ENCODE peak calls at places on chromosomes 2 and 18, in eight cellular contexts. T is BE2C; B is naive thymus-derived CD4-positive, alpha-beta T cell; J is trophoblast cell; N is left ventricle myocardium inferior; Y is psoas muscle; G is uterus; X is fibroblast of lung. C is an unnamed sample.

GRCh38 chr18:50830544-50830943 is 10.7 kb upstream of the MRO start:
- DNase-seq in T (no peak), B (no peak), J (peak; percentile 12), N (no peak), Y (no peak), G (no peak), X (no peak), C (no peak)

GRCh38 chr18:48293954-48294893 is 115.0 kb downstream of the ZBTB7C start:
- DNase-seq in T (peak; percentile 46), B (no peak), J (no peak), N (no peak), Y (peak; percentile 82), G (no peak), X (peak; percentile 8), C (no peak)

GRCh38 chr2:37855283-37856041 is 69.6 kb upstream of the RMDN2 start:
- DNase-seq in T (peak; percentile 41), B (no peak), J (peak; percentile 9), N (peak; percentile 48), Y (peak; percentile 56), G (peak; percentile 49), X (peak; percentile 40), C (no peak)

GRCh38 chr2:39942970-39943369 is 163.9 kb upstream of the THUMPD2 start:
- DNase-seq in T (no peak), B (no peak), J (no peak), N (no peak), Y (no peak), G (no peak), X (peak; percentile 83), C (no peak)

GRCh38 chr2:180443896-180444295 is 436.8 kb upstream of the CWC22 start:
- DNase-seq in T (no peak), B (no peak), J (no peak), N (no peak), Y (no peak), G (no peak), X (no peak), C (no peak)

GRCh38 chr2:46299365-46300263 is 2.4 kb downstream of the EPAS1 start:
- DNase-seq in T (peak; percentile 47), B (no peak), J (peak; percentile 72), N (peak; percentile 76), Y (peak; percentile 81), G (peak; percentile 74), X (peak; percentile 68), C (no peak)

GRCh38 chr2:166104773-166105172 is 23.0 kb downstream of the SCN1A start:
- DNase-seq in T (no peak), B (no peak), J (no peak), N (no peak), Y (no peak), G (no peak), X (no peak), C (no peak)

GRCh38 chr2:74531666-74532065 is 1.9 kb downstream of the HTRA2 start:
- DNase-seq in T (no peak), B (no peak), J (no peak), N (no peak), Y (no peak), G (no peak), X (no peak), C (no peak)

GRCh38 chr18:49619792-49620191 is 57.9 kb downstream of the LIPG start:
- DNase-seq in T (no peak), B (no peak), J (peak; percentile 99), N (no peak), Y (no peak), G (no peak), X (no peak), C (no peak)

GRCh38 chr18:77066689-77067088 is 65.9 kb downstream of the MBP start:
- DNase-seq in T (no peak), B (no peak), J (no peak), N (no peak), Y (no peak), G (no peak), X (no peak), C (no peak)

GRCh38 chr2:80670763-80671162 is 366.2 kb upstream of the LRRTM1 start:
- DNase-seq in T (no peak), B (no peak), J (no peak), N (no peak), Y (no peak), G (no peak), X (no peak), C (no peak)

GRCh38 chr2:55947759-55948158 is 24.2 kb upstream of the EFEMP1 start:
- DNase-seq in T (no peak), B (no peak), J (peak; percentile 81), N (no peak), Y (no peak), G (no peak), X (peak; percentile 23), C (no peak)

GRCh38 chr2:69694894-69695849 is 46.8 kb upstream of the ANXA4 start:
- DNase-seq in T (no peak), B (no peak), J (peak; percentile 34), N (no peak), Y (no peak), G (peak; percentile 40), X (peak; percentile 98), C (no peak)

GRCh38 chr2:102449370-102449974 is 23.6 kb upstream of the SLC9A4 start:
- DNase-seq in T (peak; percentile 13), B (peak; percentile 57), J (peak; percentile 77), N (no peak), Y (no peak), G (no peak), X (peak; percentile 25), C (peak; percentile 22)

GRCh38 chr18:36849288-36850011 is 20.5 kb downstream of the KIAA1328 start:
- DNase-seq in T (no peak), B (no peak), J (peak; percentile 96), N (no peak), Y (no peak), G (no peak), X (peak; percentile 84), C (no peak)

GRCh38 chr2:19971691-19972090 is 18.2 kb downstream of the WDR35 start:
- DNase-seq in T (no peak), B (peak; percentile 40), J (no peak), N (no peak), Y (no peak), G (no peak), X (no peak), C (no peak)

GRCh38 chr2:149427371-149427770 is 97.0 kb downstream of the LYPD6 start:
- DNase-seq in T (no peak), B (no peak), J (no peak), N (no peak), Y (no peak), G (no peak), X (no peak), C (no peak)

GRCh38 chr18:62776066-62776570 is 60.8 kb downstream of the PHLPP1 start:
- DNase-seq in T (no peak), B (no peak), J (no peak), N (no peak), Y (no peak), G (no peak), X (no peak), C (no peak)

GRCh38 chr2:75679556-75679955 is 31.2 kb downstream of the GCFC2 start:
- DNase-seq in T (no peak), B (no peak), J (no peak), N (no peak), Y (no peak), G (no peak), X (no peak), C (no peak)

GRCh38 chr2:124816007-124816406 is 790.9 kb downstream of the CNTNAP5 start:
- DNase-seq in T (no peak), B (no peak), J (no peak), N (no peak), Y (no peak), G (no peak), X (no peak), C (no peak)

GRCh38 chr2:36486546-36487044 is 111.4 kb downstream of the FEZ2 start:
- DNase-seq in T (no peak), B (no peak), J (peak; percentile 61), N (no peak), Y (no peak), G (no peak), X (peak; percentile 91), C (no peak)

GRCh38 chr2:233817995-233818638 is 36.2 kb downstream of the HJURP start:
- DNase-seq in T (no peak), B (no peak), J (no peak), N (no peak), Y (no peak), G (no peak), X (no peak), C (no peak)

GRCh38 chr2:43057026-43057741 is 169.2 kb downstream of the ZFP36L2 start:
- DNase-seq in T (peak; percentile 56), B (no peak), J (no peak), N (peak; percentile 68), Y (no peak), G (no peak), X (no peak), C (no peak)

GRCh38 chr2:216768908-216769401 is 73.6 kb upstream of the IGFBP5 start:
- DNase-seq in T (no peak), B (no peak), J (no peak), N (no peak), Y (no peak), G (no peak), X (no peak), C (no peak)
- H3K9me3 ChIP-seq in T (no peaks in the 10 kb centered on the region), B (no peaks in the 10 kb centered on the region), J (no peaks in the 10 kb centered on the region), N (peaks cover 9% of the 10 kb centered on the region), Y (no peaks in the 10 kb centered on the region), G (no peaks in the 10 kb centered on the region), X (no peaks in the 10 kb centered on the region), C (no peaks in the 10 kb centered on the region)

GRCh38 chr2:234964631-234965461 is 13.0 kb downstream of the SH3BP4 start:
- DNase-seq in T (no peak), B (no peak), J (no peak), N (no peak), Y (no peak), G (peak; percentile 15), X (peak; percentile 66), C (no peak)
- H3K4me1 ChIP-seq in T (peaks cover 1% of the 10 kb centered on the region), B (no peaks in the 10 kb centered on the region), J (peaks cover 27% of the 10 kb centered on the region), N (peaks cover 53% of the 10 kb centered on the region), Y (no peaks in the 10 kb centered on the region), G (peaks cover 3% of the 10 kb centered on the region), X (peaks cover 11% of the 10 kb centered on the region), C (no peaks in the 10 kb centered on the region)

GRCh38 chr18:22424564-22424963 is 6.8 kb upstream of the CTAGE1 start:
- DNase-seq in T (no peak), B (no peak), J (no peak), N (no peak), Y (no peak), G (no peak), X (no peak), C (no peak)

GRCh38 chr18:22427797-22428549 is 10.3 kb upstream of the CTAGE1 start:
- DNase-seq in T (peak; percentile 19), B (no peak), J (no peak), N (no peak), Y (no peak), G (no peak), X (no peak), C (no peak)

GRCh38 chr18:22420649-22421048 is 2.9 kb upstream of the CTAGE1 start:
- DNase-seq in T (no peak), B (no peak), J (no peak), N (no peak), Y (no peak), G (no peak), X (no peak), C (no peak)

GRCh38 chr18:22417496-22418188 is at the start of gene CTAGE1:
- DNase-seq in T (no peak), B (no peak), J (peak; percentile 93), N (no peak), Y (no peak), G (no peak), X (peak; percentile 73), C (no peak)

GRCh38 chr18:22422909-22423548 is 5.3 kb upstream of the CTAGE1 start:
- DNase-seq in T (no peak), B (no peak), J (peak; percentile 36), N (no peak), Y (no peak), G (peak; percentile 31), X (peak; percentile 76), C (no peak)
- H3K4me3 ChIP-seq in T (no peak overlapping the region), B (no peak overlapping the region), J (no peak overlapping the region), N (no peak overlapping the region), Y (no peak overlapping the region), G (no peak overlapping the region), X (no peak overlapping the region), C (no peak overlapping the region)

GRCh38 chr2:179248024-179248348 is 16.6 kb downstream of the SESTD1 start:
- DNase-seq in T (no peak), B (no peak), J (no peak), N (no peak), Y (no peak), G (no peak), X (no peak), C (no peak)
- H3K9me3 ChIP-seq in T (no peaks in the 10 kb centered on the region), B (no peaks in the 10 kb centered on the region), J (no peaks in the 10 kb centered on the region), N (peaks cover 7% of the 10 kb centered on the region), Y (no peaks in the 10 kb centered on the region), G (no peaks in the 10 kb centered on the region), X (no peaks in the 10 kb centered on the region), C (no peaks in the 10 kb centered on the region)

C was measured in effector memory CD4-positive, alpha-beta T cell.